ENCODE peak calls at places on chromosomes 5 and 9, in six cellular contexts. One of them, this sample, is unnamed.

GRCh38 chr9:134792627-134793026 is 88.0 kb upstream of the FCN2 start:
- DNase-seq in cardiac muscle cell: no peak
- DNase-seq in stimulated activated CD8-positive, alpha-beta memory T cell treated with anti-CD3 and anti-CD28 coated beads, Interleukin-2, amount 100 ng/mL, for 1 hour: no peak
- DNase-seq in activated T-cell treated with anti-CD3 and anti-CD28 coated beads for 24 hours: no peak
- DNase-seq in bronchial epithelial cell: no peak
- DNase-seq in adipocyte: no peak
- DNase-seq in this sample: no peak

GRCh38 chr9:109476781-109477268 is 21.3 kb downstream of the PTPN3 start:
- DNase-seq in cardiac muscle cell: no peak
- DNase-seq in stimulated activated CD8-positive, alpha-beta memory T cell treated with anti-CD3 and anti-CD28 coated beads, Interleukin-2, amount 100 ng/mL, for 1 hour: no peak
- DNase-seq in adipocyte: no peak
- DNase-seq in bronchial epithelial cell: peak
- DNase-seq in activated T-cell treated with anti-CD3 and anti-CD28 coated beads for 24 hours: no peak
- DNase-seq in this sample: peak

GRCh38 chr5:17217421-17218352 is at the start of gene BASP1:
- DNase-seq in cardiac muscle cell: peak
- DNase-seq in activated T-cell treated with anti-CD3 and anti-CD28 coated beads for 24 hours: no peak
- DNase-seq in bronchial epithelial cell: no peak
- DNase-seq in adipocyte: peak
- DNase-seq in stimulated activated CD8-positive, alpha-beta memory T cell treated with anti-CD3 and anti-CD28 coated beads, Interleukin-2, amount 100 ng/mL, for 1 hour: peak
- DNase-seq in this sample: no peak

GRCh38 chr5:122019936-122020590 is 58.0 kb downstream of the LOX start:
- DNase-seq in adipocyte: peak
- DNase-seq in activated T-cell treated with anti-CD3 and anti-CD28 coated beads for 24 hours: no peak
- DNase-seq in cardiac muscle cell: peak
- DNase-seq in bronchial epithelial cell: peak
- DNase-seq in stimulated activated CD8-positive, alpha-beta memory T cell treated with anti-CD3 and anti-CD28 coated beads, Interleukin-2, amount 100 ng/mL, for 1 hour: no peak
- DNase-seq in this sample: no peak

GRCh38 chr5:179930788-179931473 is 23.2 kb upstream of the TBC1D9B start:
- DNase-seq in stimulated activated CD8-positive, alpha-beta memory T cell treated with anti-CD3 and anti-CD28 coated beads, Interleukin-2, amount 100 ng/mL, for 1 hour: no peak
- DNase-seq in cardiac muscle cell: no peak
- DNase-seq in bronchial epithelial cell: no peak
- DNase-seq in activated T-cell treated with anti-CD3 and anti-CD28 coated beads for 24 hours: no peak
- DNase-seq in adipocyte: no peak
- DNase-seq in this sample: peak

GRCh38 chr5:37495210-37495609 is 116.1 kb downstream of the WDR70 start:
- DNase-seq in adipocyte: peak
- DNase-seq in cardiac muscle cell: peak
- DNase-seq in activated T-cell treated with anti-CD3 and anti-CD28 coated beads for 24 hours: no peak
- DNase-seq in stimulated activated CD8-positive, alpha-beta memory T cell treated with anti-CD3 and anti-CD28 coated beads, Interleukin-2, amount 100 ng/mL, for 1 hour: no peak
- DNase-seq in bronchial epithelial cell: peak
- DNase-seq in this sample: peak

GRCh38 chr5:73393606-73394489 is 54.7 kb downstream of the FOXD1 start:
- DNase-seq in stimulated activated CD8-positive, alpha-beta memory T cell treated with anti-CD3 and anti-CD28 coated beads, Interleukin-2, amount 100 ng/mL, for 1 hour: no peak
- DNase-seq in bronchial epithelial cell: no peak
- DNase-seq in activated T-cell treated with anti-CD3 and anti-CD28 coated beads for 24 hours: no peak
- DNase-seq in adipocyte: no peak
- DNase-seq in cardiac muscle cell: no peak
- DNase-seq in this sample: peak

GRCh38 chr9:134287591-134288518 is 38.4 kb upstream of the RXRA start:
- DNase-seq in activated T-cell treated with anti-CD3 and anti-CD28 coated beads for 24 hours: no peak
- DNase-seq in stimulated activated CD8-positive, alpha-beta memory T cell treated with anti-CD3 and anti-CD28 coated beads, Interleukin-2, amount 100 ng/mL, for 1 hour: no peak
- DNase-seq in adipocyte: no peak
- DNase-seq in cardiac muscle cell: no peak
- DNase-seq in bronchial epithelial cell: no peak
- DNase-seq in this sample: no peak

GRCh38 chr5:137393196-137393993 is 105.7 kb downstream of the SPOCK1 start:
- DNase-seq in activated T-cell treated with anti-CD3 and anti-CD28 coated beads for 24 hours: no peak
- DNase-seq in stimulated activated CD8-positive, alpha-beta memory T cell treated with anti-CD3 and anti-CD28 coated beads, Interleukin-2, amount 100 ng/mL, for 1 hour: no peak
- DNase-seq in cardiac muscle cell: no peak
- DNase-seq in bronchial epithelial cell: peak
- DNase-seq in adipocyte: no peak
- DNase-seq in this sample: no peak

GRCh38 chr5:78562719-78563330 is 85.7 kb downstream of the LHFPL2 start:
- DNase-seq in activated T-cell treated with anti-CD3 and anti-CD28 coated beads for 24 hours: no peak
- DNase-seq in cardiac muscle cell: no peak
- DNase-seq in adipocyte: no peak
- DNase-seq in bronchial epithelial cell: no peak
- DNase-seq in stimulated activated CD8-positive, alpha-beta memory T cell treated with anti-CD3 and anti-CD28 coated beads, Interleukin-2, amount 100 ng/mL, for 1 hour: no peak
- DNase-seq in this sample: no peak

GRCh38 chr9:22111871-22112247 is 102.8 kb upstream of the CDKN2B start:
- DNase-seq in adipocyte: peak
- DNase-seq in activated T-cell treated with anti-CD3 and anti-CD28 coated beads for 24 hours: no peak
- DNase-seq in cardiac muscle cell: peak
- DNase-seq in bronchial epithelial cell: peak
- DNase-seq in stimulated activated CD8-positive, alpha-beta memory T cell treated with anti-CD3 and anti-CD28 coated beads, Interleukin-2, amount 100 ng/mL, for 1 hour: no peak
- DNase-seq in this sample: no peak

This sample was measured in DMS53.